ENCODE peak calls at places on chromosomes 3 and 15, in ten cellular contexts. H is H4; R is activated T-helper 1 cell treated with anti-CD3 and anti-CD28 coated beads, Interleukin-12 subunit alpha, Interleukin-12 subunit beta, Interleukin-2, Interleukin-4 antibody, amounts not matched to agents 30 ng/mL and 10 ng/mL and 1 ng/mL, durations not matched to agents 14 hours and 24 hours and 36 hours; S is pons; C is NT2/D1; Y is astrocyte of the spinal cord; G is mesendoderm; A is nephron progenitor cell; B is Calu3; N is CD4-positive, alpha-beta T cell. E is an unnamed sample.

GRCh38 chr15:56038015-56038414 is 44.6 kb upstream of the NEDD4 start:
- DNase-seq in H (no peak), R (no peak), S (no peak), C (no peak), Y (peak), G (no peak), A (no peak), B (no peak), N (no peak), E (no peak)

GRCh38 chr3:127677541-127678314 is 5.0 kb downstream of the ABTB1 start:
- DNase-seq in H (no peak), R (no peak), S (no peak), C (no peak), Y (no peak), G (no peak), A (no peak), B (no peak), N (peak), E (no peak)

GRCh38 chr15:57248074-57248473 is 128.2 kb upstream of the CGNL1 start:
- DNase-seq in H (no peak), R (no peak), S (no peak), C (no peak), Y (no peak), G (no peak), A (no peak), B (no peak), N (no peak), E (no peak)

GRCh38 chr3:27720899-27721716 is 1.0 kb downstream of the EOMES start:
- DNase-seq in H (no peak), R (no peak), S (no peak), C (no peak), Y (no peak), G (peak), A (no peak), B (peak), N (no peak), E (peak)

GRCh38 chr3:50862221-50862620 is 187.5 kb downstream of the DOCK3 start:
- DNase-seq in H (no peak), R (no peak), S (no peak), C (no peak), Y (no peak), G (peak), A (no peak), B (no peak), N (no peak), E (peak)

GRCh38 chr3:50317303-50317702 is 5.2 kb downstream of the HYAL2 start:
- DNase-seq in H (no peak), R (no peak), S (no peak), C (no peak), Y (no peak), G (no peak), A (no peak), B (peak), N (no peak), E (no peak)

GRCh38 chr3:72696815-72697214 is 151.4 kb downstream of the SHQ1 start:
- DNase-seq in H (no peak), R (no peak), S (no peak), C (peak), Y (no peak), G (peak), A (no peak), B (no peak), N (no peak), E (peak)

GRCh38 chr3:13518516-13519351 is 30.2 kb upstream of the FBLN2 start:
- DNase-seq in H (no peak), R (no peak), S (peak), C (no peak), Y (peak), G (no peak), A (no peak), B (no peak), N (no peak), E (peak)

GRCh38 chr15:27086800-27087199 is 115.8 kb downstream of the GABRG3 start:
- DNase-seq in H (no peak), R (no peak), S (no peak), C (no peak), Y (no peak), G (no peak), A (no peak), B (no peak), N (no peak), E (no peak)

GRCh38 chr3:50370594-50370993 is 11.3 kb upstream of the TMEM115 start:
- DNase-seq in H (no peak), R (no peak), S (no peak), C (no peak), Y (no peak), G (peak), A (no peak), B (peak), N (no peak), E (no peak)

GRCh38 chr15:89052474-89052873 is 35.8 kb upstream of the ABHD2 start:
- DNase-seq in H (peak), R (no peak), S (no peak), C (no peak), Y (peak), G (no peak), A (no peak), B (no peak), N (no peak), E (no peak)